ENCODE peak calls at places on chromosomes 11 and 22, in six cellular contexts. One of them, this sample, is unnamed.

GRCh38 chr11:2163428-2163978 is 2.5 kb upstream of the INS start:
- DNase-seq in iris pigment epithelial cell: no peak
- DNase-seq in activated CD4-positive, alpha-beta T cell treated with anti-CD3 and anti-CD28 coated beads, Interleukin-2, amount 50 U/mL, for 24 hours: no peak
- DNase-seq in non-pigmented ciliary epithelial cell: no peak
- DNase-seq in astrocyte: no peak
- DNase-seq in NCI-H1436 treated with DMSO at 0.1 percent for 48 hours: no peak
- DNase-seq in this sample: no peak

GRCh38 chr11:46438211-46438610 is 46.6 kb upstream of the CHRM4 start:
- DNase-seq in iris pigment epithelial cell: no peak
- DNase-seq in non-pigmented ciliary epithelial cell: no peak
- DNase-seq in NCI-H1436 treated with DMSO at 0.1 percent for 48 hours: no peak
- DNase-seq in activated CD4-positive, alpha-beta T cell treated with anti-CD3 and anti-CD28 coated beads, Interleukin-2, amount 50 U/mL, for 24 hours: no peak
- DNase-seq in astrocyte: no peak
- DNase-seq in this sample: no peak

GRCh38 chr11:102955624-102956023 is at the start of gene MMP13:
- DNase-seq in astrocyte: peak; percentile 62
- DNase-seq in NCI-H1436 treated with DMSO at 0.1 percent for 48 hours: no peak
- DNase-seq in iris pigment epithelial cell: no peak
- DNase-seq in activated CD4-positive, alpha-beta T cell treated with anti-CD3 and anti-CD28 coated beads, Interleukin-2, amount 50 U/mL, for 24 hours: no peak
- DNase-seq in non-pigmented ciliary epithelial cell: no peak
- DNase-seq in this sample: no peak

GRCh38 chr22:17057959-17058814 is 26.6 kb upstream of the IL17RA start:
- DNase-seq in astrocyte: peak; percentile 42
- DNase-seq in non-pigmented ciliary epithelial cell: peak; percentile 44
- DNase-seq in NCI-H1436 treated with DMSO at 0.1 percent for 48 hours: no peak
- DNase-seq in iris pigment epithelial cell: peak; percentile 71
- DNase-seq in activated CD4-positive, alpha-beta T cell treated with anti-CD3 and anti-CD28 coated beads, Interleukin-2, amount 50 U/mL, for 24 hours: peak; percentile 19
- DNase-seq in this sample: peak; percentile 49

GRCh38 chr22:46589871-46590271 is 30.3 kb upstream of the GRAMD4 start:
- DNase-seq in astrocyte: no peak
- DNase-seq in iris pigment epithelial cell: no peak
- DNase-seq in non-pigmented ciliary epithelial cell: no peak
- DNase-seq in activated CD4-positive, alpha-beta T cell treated with anti-CD3 and anti-CD28 coated beads, Interleukin-2, amount 50 U/mL, for 24 hours: no peak
- DNase-seq in NCI-H1436 treated with DMSO at 0.1 percent for 48 hours: no peak
- DNase-seq in this sample: no peak

GRCh38 chr11:102385053-102385976 is 38.3 kb downstream of the BIRC2 start:
- DNase-seq in astrocyte: no peak
- DNase-seq in iris pigment epithelial cell: no peak
- DNase-seq in non-pigmented ciliary epithelial cell: no peak
- DNase-seq in activated CD4-positive, alpha-beta T cell treated with anti-CD3 and anti-CD28 coated beads, Interleukin-2, amount 50 U/mL, for 24 hours: no peak
- DNase-seq in NCI-H1436 treated with DMSO at 0.1 percent for 48 hours: no peak
- DNase-seq in this sample: no peak

GRCh38 chr11:1227551-1228182 is 4.8 kb downstream of the MUC5B start:
- DNase-seq in activated CD4-positive, alpha-beta T cell treated with anti-CD3 and anti-CD28 coated beads, Interleukin-2, amount 50 U/mL, for 24 hours: no peak
- DNase-seq in astrocyte: no peak
- DNase-seq in non-pigmented ciliary epithelial cell: no peak
- DNase-seq in iris pigment epithelial cell: no peak
- DNase-seq in NCI-H1436 treated with DMSO at 0.1 percent for 48 hours: no peak
- DNase-seq in this sample: no peak

GRCh38 chr11:1074244-1075221 is at the start of gene MUC2:
- DNase-seq in astrocyte: no peak
- DNase-seq in non-pigmented ciliary epithelial cell: no peak
- DNase-seq in iris pigment epithelial cell: no peak
- DNase-seq in activated CD4-positive, alpha-beta T cell treated with anti-CD3 and anti-CD28 coated beads, Interleukin-2, amount 50 U/mL, for 24 hours: no peak
- DNase-seq in NCI-H1436 treated with DMSO at 0.1 percent for 48 hours: no peak
- DNase-seq in this sample: no peak

GRCh38 chr11:40281055-40281580 is 1178.3 kb downstream of the LRRC4C start:
- DNase-seq in NCI-H1436 treated with DMSO at 0.1 percent for 48 hours: no peak
- DNase-seq in astrocyte: peak; percentile 53
- DNase-seq in non-pigmented ciliary epithelial cell: no peak
- DNase-seq in iris pigment epithelial cell: no peak
- DNase-seq in activated CD4-positive, alpha-beta T cell treated with anti-CD3 and anti-CD28 coated beads, Interleukin-2, amount 50 U/mL, for 24 hours: no peak
- DNase-seq in this sample: peak; percentile 75

GRCh38 chr11:118623291-118623655 is 15.9 kb downstream of the PHLDB1 start:
- DNase-seq in activated CD4-positive, alpha-beta T cell treated with anti-CD3 and anti-CD28 coated beads, Interleukin-2, amount 50 U/mL, for 24 hours: no peak
- DNase-seq in NCI-H1436 treated with DMSO at 0.1 percent for 48 hours: no peak
- DNase-seq in astrocyte: peak; percentile 50
- DNase-seq in iris pigment epithelial cell: peak; percentile 46
- DNase-seq in non-pigmented ciliary epithelial cell: no peak
- DNase-seq in this sample: no peak

GRCh38 chr11:129239207-129239606 is 47.1 kb upstream of the ARHGAP32 start:
- DNase-seq in activated CD4-positive, alpha-beta T cell treated with anti-CD3 and anti-CD28 coated beads, Interleukin-2, amount 50 U/mL, for 24 hours: no peak
- DNase-seq in NCI-H1436 treated with DMSO at 0.1 percent for 48 hours: no peak
- DNase-seq in astrocyte: no peak
- DNase-seq in non-pigmented ciliary epithelial cell: no peak
- DNase-seq in iris pigment epithelial cell: no peak
- DNase-seq in this sample: no peak

GRCh38 chr11:72308226-72309073 is 64.5 kb upstream of the PHOX2A start:
- DNase-seq in NCI-H1436 treated with DMSO at 0.1 percent for 48 hours: peak; percentile 99
- DNase-seq in non-pigmented ciliary epithelial cell: peak; percentile 95
- DNase-seq in iris pigment epithelial cell: peak; percentile 95
- DNase-seq in activated CD4-positive, alpha-beta T cell treated with anti-CD3 and anti-CD28 coated beads, Interleukin-2, amount 50 U/mL, for 24 hours: no peak
- DNase-seq in astrocyte: peak; percentile 96
- DNase-seq in this sample: peak; percentile 9

GRCh38 chr22:42022162-42022847 is 23.7 kb downstream of the WBP2NL start:
- DNase-seq in iris pigment epithelial cell: no peak
- DNase-seq in NCI-H1436 treated with DMSO at 0.1 percent for 48 hours: no peak
- DNase-seq in astrocyte: no peak
- DNase-seq in non-pigmented ciliary epithelial cell: no peak
- DNase-seq in activated CD4-positive, alpha-beta T cell treated with anti-CD3 and anti-CD28 coated beads, Interleukin-2, amount 50 U/mL, for 24 hours: no peak
- DNase-seq in this sample: no peak

GRCh38 chr11:61543606-61544306 is 35.2 kb downstream of the LRRC10B start:
- DNase-seq in iris pigment epithelial cell: peak; percentile 38
- DNase-seq in NCI-H1436 treated with DMSO at 0.1 percent for 48 hours: no peak
- DNase-seq in non-pigmented ciliary epithelial cell: no peak
- DNase-seq in astrocyte: peak; percentile 32
- DNase-seq in activated CD4-positive, alpha-beta T cell treated with anti-CD3 and anti-CD28 coated beads, Interleukin-2, amount 50 U/mL, for 24 hours: no peak
- DNase-seq in this sample: no peak

GRCh38 chr11:133991101-133991500 is 34.3 kb upstream of the IGSF9B start:
- DNase-seq in astrocyte: no peak
- DNase-seq in non-pigmented ciliary epithelial cell: no peak
- DNase-seq in NCI-H1436 treated with DMSO at 0.1 percent for 48 hours: no peak
- DNase-seq in iris pigment epithelial cell: no peak
- DNase-seq in activated CD4-positive, alpha-beta T cell treated with anti-CD3 and anti-CD28 coated beads, Interleukin-2, amount 50 U/mL, for 24 hours: no peak
- DNase-seq in this sample: no peak

GRCh38 chr11:116853461-116854073 is 16.1 kb upstream of the APOA1 start:
- DNase-seq in activated CD4-positive, alpha-beta T cell treated with anti-CD3 and anti-CD28 coated beads, Interleukin-2, amount 50 U/mL, for 24 hours: peak; percentile 73
- DNase-seq in iris pigment epithelial cell: peak; percentile 97
- DNase-seq in NCI-H1436 treated with DMSO at 0.1 percent for 48 hours: no peak
- DNase-seq in astrocyte: peak; percentile 96
- DNase-seq in non-pigmented ciliary epithelial cell: peak; percentile 77
- DNase-seq in this sample: no peak

GRCh38 chr11:105152556-105152955 is 13.0 kb upstream of the CARD18 start:
- DNase-seq in NCI-H1436 treated with DMSO at 0.1 percent for 48 hours: no peak
- DNase-seq in iris pigment epithelial cell: peak; percentile 42
- DNase-seq in astrocyte: no peak
- DNase-seq in non-pigmented ciliary epithelial cell: no peak
- DNase-seq in activated CD4-positive, alpha-beta T cell treated with anti-CD3 and anti-CD28 coated beads, Interleukin-2, amount 50 U/mL, for 24 hours: no peak
- DNase-seq in this sample: no peak

GRCh38 chr11:67996622-67997459 is 7.1 kb downstream of the UNC93B1 start:
- DNase-seq in iris pigment epithelial cell: no peak
- DNase-seq in activated CD4-positive, alpha-beta T cell treated with anti-CD3 and anti-CD28 coated beads, Interleukin-2, amount 50 U/mL, for 24 hours: no peak
- DNase-seq in NCI-H1436 treated with DMSO at 0.1 percent for 48 hours: no peak
- DNase-seq in non-pigmented ciliary epithelial cell: no peak
- DNase-seq in astrocyte: no peak
- DNase-seq in this sample: no peak

GRCh38 chr11:5690216-5690615 is 626 bp downstream of the TRIM22 start:
- DNase-seq in astrocyte: peak; percentile 28
- DNase-seq in NCI-H1436 treated with DMSO at 0.1 percent for 48 hours: no peak
- DNase-seq in iris pigment epithelial cell: peak; percentile 25
- DNase-seq in activated CD4-positive, alpha-beta T cell treated with anti-CD3 and anti-CD28 coated beads, Interleukin-2, amount 50 U/mL, for 24 hours: no peak
- DNase-seq in non-pigmented ciliary epithelial cell: no peak
- DNase-seq in this sample: no peak

GRCh38 chr22:39350803-39351688 is 1.3 kb downstream of the SYNGR1 start:
- DNase-seq in astrocyte: no peak
- DNase-seq in iris pigment epithelial cell: no peak
- DNase-seq in NCI-H1436 treated with DMSO at 0.1 percent for 48 hours: no peak
- DNase-seq in activated CD4-positive, alpha-beta T cell treated with anti-CD3 and anti-CD28 coated beads, Interleukin-2, amount 50 U/mL, for 24 hours: no peak
- DNase-seq in non-pigmented ciliary epithelial cell: no peak
- DNase-seq in this sample: no peak

GRCh38 chr22:24303007-24303406 is 32.4 kb downstream of the SPECC1L start:
- DNase-seq in NCI-H1436 treated with DMSO at 0.1 percent for 48 hours: no peak
- DNase-seq in iris pigment epithelial cell: no peak
- DNase-seq in non-pigmented ciliary epithelial cell: no peak
- DNase-seq in astrocyte: no peak
- DNase-seq in activated CD4-positive, alpha-beta T cell treated with anti-CD3 and anti-CD28 coated beads, Interleukin-2, amount 50 U/mL, for 24 hours: no peak
- DNase-seq in this sample: no peak

GRCh38 chr11:27571151-27571840 is 64.7 kb upstream of the LIN7C start:
- DNase-seq in astrocyte: peak; percentile 76
- DNase-seq in activated CD4-positive, alpha-beta T cell treated with anti-CD3 and anti-CD28 coated beads, Interleukin-2, amount 50 U/mL, for 24 hours: no peak
- DNase-seq in iris pigment epithelial cell: peak; percentile 94
- DNase-seq in NCI-H1436 treated with DMSO at 0.1 percent for 48 hours: no peak
- DNase-seq in non-pigmented ciliary epithelial cell: peak; percentile 77
- DNase-seq in this sample: no peak

GRCh38 chr22:37197451-37198289 is 9.6 kb upstream of the C1QTNF6 start:
- DNase-seq in NCI-H1436 treated with DMSO at 0.1 percent for 48 hours: no peak
- DNase-seq in activated CD4-positive, alpha-beta T cell treated with anti-CD3 and anti-CD28 coated beads, Interleukin-2, amount 50 U/mL, for 24 hours: no peak
- DNase-seq in iris pigment epithelial cell: peak; percentile 78
- DNase-seq in astrocyte: peak; percentile 87
- DNase-seq in non-pigmented ciliary epithelial cell: no peak
- DNase-seq in this sample: no peak

GRCh38 chr11:134252539-134253188 is 488 bp downstream of the THYN1 start:
- DNase-seq in iris pigment epithelial cell: peak; percentile 72
- DNase-seq in non-pigmented ciliary epithelial cell: peak; percentile 23
- DNase-seq in NCI-H1436 treated with DMSO at 0.1 percent for 48 hours: no peak
- DNase-seq in astrocyte: no peak
- DNase-seq in activated CD4-positive, alpha-beta T cell treated with anti-CD3 and anti-CD28 coated beads, Interleukin-2, amount 50 U/mL, for 24 hours: no peak
- DNase-seq in this sample: no peak

GRCh38 chr11:2789791-2790580 is 90.2 kb upstream of the KCNQ1OT1 start:
- DNase-seq in iris pigment epithelial cell: no peak
- DNase-seq in activated CD4-positive, alpha-beta T cell treated with anti-CD3 and anti-CD28 coated beads, Interleukin-2, amount 50 U/mL, for 24 hours: no peak
- DNase-seq in non-pigmented ciliary epithelial cell: no peak
- DNase-seq in NCI-H1436 treated with DMSO at 0.1 percent for 48 hours: no peak
- DNase-seq in astrocyte: no peak
- DNase-seq in this sample: no peak

GRCh38 chr11:96242191-96242845 is 100.7 kb downstream of the MAML2 start:
- DNase-seq in non-pigmented ciliary epithelial cell: no peak
- DNase-seq in astrocyte: no peak
- DNase-seq in NCI-H1436 treated with DMSO at 0.1 percent for 48 hours: no peak
- DNase-seq in iris pigment epithelial cell: peak; percentile 67
- DNase-seq in activated CD4-positive, alpha-beta T cell treated with anti-CD3 and anti-CD28 coated beads, Interleukin-2, amount 50 U/mL, for 24 hours: no peak
- DNase-seq in this sample: no peak

GRCh38 chr11:75946531-75947530 is 131.8 kb downstream of the UVRAG start:
- DNase-seq in activated CD4-positive, alpha-beta T cell treated with anti-CD3 and anti-CD28 coated beads, Interleukin-2, amount 50 U/mL, for 24 hours: no peak
- DNase-seq in non-pigmented ciliary epithelial cell: peak; percentile 69
- DNase-seq in NCI-H1436 treated with DMSO at 0.1 percent for 48 hours: no peak
- DNase-seq in iris pigment epithelial cell: peak; percentile 80
- DNase-seq in astrocyte: peak; percentile 80
- DNase-seq in this sample: peak; percentile 24

GRCh38 chr11:108242422-108242821 is 19.6 kb downstream of the ATM start:
- DNase-seq in activated CD4-positive, alpha-beta T cell treated with anti-CD3 and anti-CD28 coated beads, Interleukin-2, amount 50 U/mL, for 24 hours: no peak
- DNase-seq in iris pigment epithelial cell: no peak
- DNase-seq in NCI-H1436 treated with DMSO at 0.1 percent for 48 hours: no peak
- DNase-seq in non-pigmented ciliary epithelial cell: no peak
- DNase-seq in astrocyte: no peak
- DNase-seq in this sample: no peak

GRCh38 chr11:72229925-72230763 is 5.6 kb downstream of the INPPL1 start:
- DNase-seq in non-pigmented ciliary epithelial cell: no peak
- DNase-seq in astrocyte: no peak
- DNase-seq in NCI-H1436 treated with DMSO at 0.1 percent for 48 hours: no peak
- DNase-seq in iris pigment epithelial cell: no peak
- DNase-seq in activated CD4-positive, alpha-beta T cell treated with anti-CD3 and anti-CD28 coated beads, Interleukin-2, amount 50 U/mL, for 24 hours: no peak
- DNase-seq in this sample: no peak

GRCh38 chr11:68783216-68783821 is 32.0 kb upstream of the TESMIN start:
- DNase-seq in activated CD4-positive, alpha-beta T cell treated with anti-CD3 and anti-CD28 coated beads, Interleukin-2, amount 50 U/mL, for 24 hours: no peak
- DNase-seq in iris pigment epithelial cell: no peak
- DNase-seq in NCI-H1436 treated with DMSO at 0.1 percent for 48 hours: no peak
- DNase-seq in non-pigmented ciliary epithelial cell: no peak
- DNase-seq in astrocyte: no peak
- DNase-seq in this sample: no peak

GRCh38 chr11:789951-790350 is at the start of gene CEND1:
- DNase-seq in NCI-H1436 treated with DMSO at 0.1 percent for 48 hours: no peak
- DNase-seq in astrocyte: no peak
- DNase-seq in activated CD4-positive, alpha-beta T cell treated with anti-CD3 and anti-CD28 coated beads, Interleukin-2, amount 50 U/mL, for 24 hours: no peak
- DNase-seq in iris pigment epithelial cell: peak; percentile 40
- DNase-seq in non-pigmented ciliary epithelial cell: no peak
- DNase-seq in this sample: peak; percentile 65